ENCODE peak calls at places on chromosome 22, in eight cellular contexts. One of them, this sample, is unnamed.

GRCh38 chr22:50057868-50058311 is at the start of gene TTLL8:
- DNase-seq in pancreas: no peak
- DNase-seq in foreskin fibroblast: no peak
- DNase-seq in PC-3: no peak
- DNase-seq in heart left ventricle: no peak
- DNase-seq in astrocyte of the spinal cord: no peak
- DNase-seq in GM12865: no peak
- DNase-seq in tibial artery: no peak
- DNase-seq in this sample: no peak

GRCh38 chr22:24105018-24105360 is 76.3 kb upstream of the SUSD2 start:
- DNase-seq in foreskin fibroblast: peak
- DNase-seq in tibial artery: peak
- DNase-seq in heart left ventricle: no peak
- DNase-seq in pancreas: no peak
- DNase-seq in GM12865: no peak
- DNase-seq in astrocyte of the spinal cord: no peak
- DNase-seq in PC-3: no peak
- DNase-seq in this sample: no peak

GRCh38 chr22:33656808-33657628 is 263.3 kb downstream of the LARGE1 start:
- DNase-seq in pancreas: no peak
- DNase-seq in PC-3: no peak
- DNase-seq in tibial artery: no peak
- DNase-seq in GM12865: no peak
- DNase-seq in astrocyte of the spinal cord: no peak
- DNase-seq in foreskin fibroblast: no peak
- DNase-seq in heart left ventricle: no peak
- DNase-seq in this sample: no peak

GRCh38 chr22:19097518-19097917 is 24.7 kb downstream of the DGCR2 start:
- DNase-seq in astrocyte of the spinal cord: no peak
- DNase-seq in heart left ventricle: no peak
- DNase-seq in foreskin fibroblast: no peak
- DNase-seq in tibial artery: peak
- DNase-seq in GM12865: no peak
- DNase-seq in PC-3: no peak
- DNase-seq in pancreas: peak
- DNase-seq in this sample: peak

GRCh38 chr22:23898006-23898974 is 4.1 kb downstream of the MIF start:
- DNase-seq in PC-3: no peak
- DNase-seq in astrocyte of the spinal cord: no peak
- DNase-seq in tibial artery: no peak
- DNase-seq in GM12865: no peak
- DNase-seq in pancreas: no peak
- DNase-seq in heart left ventricle: no peak
- DNase-seq in foreskin fibroblast: no peak
- DNase-seq in this sample: no peak

GRCh38 chr22:50174382-50175190 is 4.1 kb downstream of the PANX2 start:
- DNase-seq in foreskin fibroblast: no peak
- DNase-seq in heart left ventricle: no peak
- DNase-seq in pancreas: peak
- DNase-seq in astrocyte of the spinal cord: no peak
- DNase-seq in PC-3: no peak
- DNase-seq in tibial artery: no peak
- DNase-seq in GM12865: no peak
- DNase-seq in this sample: no peak

GRCh38 chr22:25829237-25829636 is 87.2 kb downstream of the MYO18B start:
- DNase-seq in tibial artery: no peak
- DNase-seq in heart left ventricle: no peak
- DNase-seq in astrocyte of the spinal cord: no peak
- DNase-seq in GM12865: no peak
- DNase-seq in PC-3: no peak
- DNase-seq in foreskin fibroblast: no peak
- DNase-seq in pancreas: no peak
- DNase-seq in this sample: no peak

GRCh38 chr22:23675502-23676415 is 15.1 kb upstream of the RGL4 start:
- DNase-seq in tibial artery: peak
- DNase-seq in PC-3: peak
- DNase-seq in GM12865: peak
- DNase-seq in pancreas: peak
- DNase-seq in heart left ventricle: no peak
- DNase-seq in astrocyte of the spinal cord: no peak
- DNase-seq in foreskin fibroblast: no peak
- DNase-seq in this sample: peak

GRCh38 chr22:25880524-25880923 is 138.5 kb downstream of the MYO18B start:
- DNase-seq in astrocyte of the spinal cord: no peak
- DNase-seq in foreskin fibroblast: no peak
- DNase-seq in heart left ventricle: no peak
- DNase-seq in PC-3: no peak
- DNase-seq in pancreas: no peak
- DNase-seq in GM12865: peak
- DNase-seq in tibial artery: no peak
- DNase-seq in this sample: no peak

GRCh38 chr22:37176464-37177061 is 11.5 kb downstream of the C1QTNF6 start:
- DNase-seq in PC-3: no peak
- DNase-seq in GM12865: peak
- DNase-seq in foreskin fibroblast: peak
- DNase-seq in astrocyte of the spinal cord: peak
- DNase-seq in tibial artery: peak
- DNase-seq in pancreas: no peak
- DNase-seq in heart left ventricle: peak
- DNase-seq in this sample: peak

GRCh38 chr22:18119409-18120110 is 9.0 kb downstream of the TUBA8 start:
- DNase-seq in GM12865: no peak
- DNase-seq in PC-3: no peak
- DNase-seq in pancreas: no peak
- DNase-seq in tibial artery: no peak
- DNase-seq in astrocyte of the spinal cord: no peak
- DNase-seq in heart left ventricle: peak
- DNase-seq in foreskin fibroblast: no peak
- DNase-seq in this sample: no peak

GRCh38 chr22:47132428-47132825 is 370.0 kb downstream of the TBC1D22A start:
- DNase-seq in tibial artery: no peak
- DNase-seq in heart left ventricle: no peak
- DNase-seq in astrocyte of the spinal cord: no peak
- DNase-seq in GM12865: no peak
- DNase-seq in pancreas: peak
- DNase-seq in foreskin fibroblast: no peak
- DNase-seq in PC-3: no peak
- DNase-seq in this sample: no peak

GRCh38 chr22:49735411-49736311 is 92.0 kb downstream of the BRD1 start:
- DNase-seq in foreskin fibroblast: peak
- DNase-seq in GM12865: no peak
- DNase-seq in heart left ventricle: no peak
- DNase-seq in pancreas: no peak
- DNase-seq in PC-3: peak
- DNase-seq in astrocyte of the spinal cord: no peak
- DNase-seq in tibial artery: peak
- DNase-seq in this sample: peak

GRCh38 chr22:38267086-38267485 is 5.7 kb downstream of the TMEM184B start:
- DNase-seq in pancreas: no peak
- DNase-seq in heart left ventricle: peak
- DNase-seq in GM12865: no peak
- DNase-seq in foreskin fibroblast: peak
- DNase-seq in tibial artery: no peak
- DNase-seq in PC-3: no peak
- DNase-seq in astrocyte of the spinal cord: peak
- DNase-seq in this sample: no peak
- H3K4me3 ChIP-seq in pancreas: no peak
- H3K4me3 ChIP-seq in heart left ventricle: no peak
- H3K4me3 ChIP-seq in GM12865: no peak
- H3K4me3 ChIP-seq in foreskin fibroblast: no peak
- H3K4me3 ChIP-seq in tibial artery: no peak
- H3K4me3 ChIP-seq in PC-3: no peak
- H3K4me3 ChIP-seq in astrocyte of the spinal cord: no peak
- H3K4me3 ChIP-seq in this sample: no peak

GRCh38 chr22:29831186-29831921 is 6.7 kb downstream of the ASCC2 start:
- DNase-seq in foreskin fibroblast: no peak
- DNase-seq in pancreas: no peak
- DNase-seq in PC-3: no peak
- DNase-seq in GM12865: no peak
- DNase-seq in tibial artery: no peak
- DNase-seq in astrocyte of the spinal cord: no peak
- DNase-seq in heart left ventricle: no peak
- DNase-seq in this sample: no peak
- H3K4me3 ChIP-seq in foreskin fibroblast: no peak
- H3K4me3 ChIP-seq in pancreas: no peak
- H3K4me3 ChIP-seq in PC-3: no peak
- H3K4me3 ChIP-seq in GM12865: no peak
- H3K4me3 ChIP-seq in tibial artery: no peak
- H3K4me3 ChIP-seq in astrocyte of the spinal cord: no peak
- H3K4me3 ChIP-seq in heart left ventricle: no peak
- H3K4me3 ChIP-seq in this sample: no peak

GRCh38 chr22:35024364-35024692 is 41.6 kb upstream of the ISX start:
- DNase-seq in foreskin fibroblast: no peak
- DNase-seq in heart left ventricle: no peak
- DNase-seq in astrocyte of the spinal cord: no peak
- DNase-seq in pancreas: no peak
- DNase-seq in PC-3: no peak
- DNase-seq in GM12865: no peak
- DNase-seq in tibial artery: peak
- DNase-seq in this sample: no peak
- H3K4me3 ChIP-seq in foreskin fibroblast: no peak
- H3K4me3 ChIP-seq in heart left ventricle: no peak
- H3K4me3 ChIP-seq in astrocyte of the spinal cord: no peak
- H3K4me3 ChIP-seq in pancreas: no peak
- H3K4me3 ChIP-seq in PC-3: no peak
- H3K4me3 ChIP-seq in GM12865: no peak
- H3K4me3 ChIP-seq in tibial artery: no peak
- H3K4me3 ChIP-seq in this sample: no peak

DNA sequence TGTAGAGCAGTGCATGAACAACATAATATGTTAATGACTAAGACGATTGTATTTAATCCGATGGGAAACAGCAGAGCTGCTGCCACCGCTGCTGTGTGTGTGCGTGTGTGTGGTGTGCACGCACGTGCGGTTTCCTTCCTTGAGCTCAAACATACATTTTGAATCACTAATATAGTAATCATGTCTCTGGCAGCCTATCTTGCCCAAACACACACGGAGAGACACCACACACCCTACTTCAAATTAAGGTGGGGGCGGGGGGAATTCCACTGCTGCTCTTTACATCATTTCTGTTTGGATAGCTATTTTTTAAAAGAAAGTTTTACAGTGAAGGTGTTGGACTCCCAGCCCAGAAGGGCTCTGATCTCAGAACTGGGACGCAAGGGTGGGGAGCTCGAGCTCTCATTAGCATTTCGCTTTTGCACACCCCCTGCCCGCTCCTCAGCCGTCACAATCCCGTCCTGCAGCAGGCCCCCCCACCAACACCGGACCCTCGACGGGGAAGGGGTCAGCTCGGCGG is 648 bp upstream of the FAM83F start:
- DNase-seq in heart left ventricle: no peak
- DNase-seq in tibial artery: no peak
- DNase-seq in pancreas: no peak
- DNase-seq in PC-3: no peak
- DNase-seq in foreskin fibroblast: no peak
- DNase-seq in GM12865: no peak
- DNase-seq in astrocyte of the spinal cord: no peak
- DNase-seq in this sample: no peak
- H3K4me3 ChIP-seq in heart left ventricle: no peak
- H3K4me3 ChIP-seq in tibial artery: no peak
- H3K4me3 ChIP-seq in pancreas: peak
- H3K4me3 ChIP-seq in PC-3: peak
- H3K4me3 ChIP-seq in foreskin fibroblast: no peak
- H3K4me3 ChIP-seq in GM12865: no peak
- H3K4me3 ChIP-seq in astrocyte of the spinal cord: no peak
- H3K4me3 ChIP-seq in this sample: no peak

GRCh38 chr22:29470159-29470855 is 9.7 kb upstream of the NEFH start:
- DNase-seq in astrocyte of the spinal cord: peak
- DNase-seq in heart left ventricle: peak
- DNase-seq in GM12865: peak
- DNase-seq in foreskin fibroblast: peak
- DNase-seq in pancreas: peak
- DNase-seq in tibial artery: no peak
- DNase-seq in PC-3: no peak
- DNase-seq in this sample: peak
- H3K4me3 ChIP-seq in astrocyte of the spinal cord: peak
- H3K4me3 ChIP-seq in heart left ventricle: no peak
- H3K4me3 ChIP-seq in GM12865: peak
- H3K4me3 ChIP-seq in foreskin fibroblast: no peak
- H3K4me3 ChIP-seq in pancreas: peak
- H3K4me3 ChIP-seq in tibial artery: peak
- H3K4me3 ChIP-seq in PC-3: no peak
- H3K4me3 ChIP-seq in this sample: peak

GRCh38 chr22:21047035-21047661 is 1.4 kb downstream of the LRRC74B start:
- DNase-seq in foreskin fibroblast: no peak
- DNase-seq in PC-3: no peak
- DNase-seq in tibial artery: no peak
- DNase-seq in heart left ventricle: no peak
- DNase-seq in pancreas: no peak
- DNase-seq in astrocyte of the spinal cord: no peak
- DNase-seq in GM12865: no peak
- DNase-seq in this sample: no peak

GRCh38 chr22:21045585-21046294 is at the start of gene LRRC74B:
- DNase-seq in GM12865: peak
- DNase-seq in foreskin fibroblast: peak
- DNase-seq in tibial artery: peak
- DNase-seq in astrocyte of the spinal cord: peak
- DNase-seq in heart left ventricle: peak
- DNase-seq in pancreas: peak
- DNase-seq in PC-3: peak
- DNase-seq in this sample: peak

GRCh38 chr22:21042978-21043855 is 2.5 kb upstream of the LRRC74B start:
- DNase-seq in GM12865: no peak
- DNase-seq in tibial artery: no peak
- DNase-seq in astrocyte of the spinal cord: no peak
- DNase-seq in PC-3: peak
- DNase-seq in pancreas: no peak
- DNase-seq in foreskin fibroblast: peak
- DNase-seq in heart left ventricle: no peak
- DNase-seq in this sample: no peak

GRCh38 chr22:21043856-21044535 is 1.8 kb upstream of the LRRC74B start:
- DNase-seq in astrocyte of the spinal cord: no peak
- DNase-seq in foreskin fibroblast: no peak
- DNase-seq in PC-3: no peak
- DNase-seq in GM12865: no peak
- DNase-seq in tibial artery: no peak
- DNase-seq in pancreas: no peak
- DNase-seq in heart left ventricle: no peak
- DNase-seq in this sample: no peak

GRCh38 chr22:21044931-21045584 is 688 bp upstream of the LRRC74B start:
- DNase-seq in tibial artery: peak
- DNase-seq in GM12865: no peak
- DNase-seq in pancreas: no peak
- DNase-seq in astrocyte of the spinal cord: peak
- DNase-seq in heart left ventricle: no peak
- DNase-seq in foreskin fibroblast: peak
- DNase-seq in PC-3: peak
- DNase-seq in this sample: no peak
- H3K4me3 ChIP-seq in tibial artery: peak
- H3K4me3 ChIP-seq in GM12865: no peak
- H3K4me3 ChIP-seq in pancreas: peak
- H3K4me3 ChIP-seq in astrocyte of the spinal cord: peak
- H3K4me3 ChIP-seq in heart left ventricle: peak
- H3K4me3 ChIP-seq in foreskin fibroblast: peak
- H3K4me3 ChIP-seq in PC-3: peak
- H3K4me3 ChIP-seq in this sample: no peak